ENCODE peak calls at places on chromosomes 2 and 18, in five cellular contexts. H is GM23338, O is GM20000, A is right atrium auricular region, V is kidney epithelial cell. E is an unnamed sample.

GRCh38 chr2:11667866-11668637 is 1.9 kb downstream of the NTSR2 start:
- DNase-seq in H (no peak), O (no peak), A (no peak), V (no peak), E (no peak)

GRCh38 chr2:226524381-226524843 is 275.2 kb downstream of the IRS1 start:
- DNase-seq in H (no peak), O (no peak), A (no peak), V (peak), E (no peak)

GRCh38 chr18:13320133-13320532 is 101.6 kb downstream of the LDLRAD4 start:
- DNase-seq in H (no peak), O (no peak), A (no peak), V (no peak), E (no peak)

GRCh38 chr2:217652761-217653160 is 350.0 kb downstream of the TNS1 start:
- DNase-seq in H (no peak), O (no peak), A (no peak), V (no peak), E (no peak)

GRCh38 chr18:6327895-6328623 is 86.7 kb downstream of the L3MBTL4 start:
- DNase-seq in H (no peak), O (no peak), A (no peak), V (no peak), E (no peak)

GRCh38 chr2:20496069-20496468 is 49.2 kb downstream of the RHOB start:
- DNase-seq in H (no peak), O (no peak), A (no peak), V (peak), E (no peak)

GRCh38 chr2:9382604-9383235 is 40.6 kb downstream of the ITGB1BP1 start:
- DNase-seq in H (no peak), O (no peak), A (no peak), V (no peak), E (no peak)

GRCh38 chr2:129502781-129503180 is 476.7 kb upstream of the RAB6C start:
- DNase-seq in H (no peak), O (no peak), A (no peak), V (peak), E (no peak)

GRCh38 chr2:120545521-120546076 is 190.1 kb upstream of the GLI2 start:
- DNase-seq in H (no peak), O (no peak), A (no peak), V (no peak), E (no peak)
- TF ChIP-seq CTCF in H (no peak), O (no peak), A (no peak), V (no peak), E (no peak)

GRCh38 chr2:199850718-199851498 is at the start of gene FTCDNL1:
- DNase-seq in H (peak), O (peak), A (no peak), V (no peak), E (peak)
- TF ChIP-seq CTCF in H (peak), O (peak), A (no peak), V (peak), E (peak)

DNA sequence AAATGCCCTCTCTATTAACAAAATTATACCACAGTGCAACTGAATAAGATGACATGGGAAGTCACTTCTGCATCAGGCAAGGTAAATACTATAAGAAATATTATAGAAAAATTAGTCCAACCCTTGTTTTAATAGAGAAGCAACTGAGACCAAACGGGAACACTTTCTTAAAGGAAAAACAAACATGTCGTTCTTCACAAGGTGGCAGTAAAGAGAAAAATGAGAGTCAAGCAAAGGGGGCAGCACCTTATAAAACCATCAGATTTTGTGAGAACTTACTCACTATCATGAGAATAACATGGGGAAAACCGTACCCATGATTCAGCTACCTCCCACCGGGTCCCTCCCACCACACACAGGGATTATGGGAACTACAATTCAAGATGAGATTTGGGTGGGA is 481.7 kb upstream of the CRIM1 start:
- DNase-seq in H (peak), O (no peak), A (no peak), V (no peak), E (no peak)
- TF ChIP-seq CTCF in H (peak), O (no peak), A (no peak), V (no peak), E (no peak)

GRCh38 chr18:77067315-77068061 is 65.1 kb downstream of the MBP start:
- DNase-seq in H (no peak), O (no peak), A (peak), V (no peak), E (no peak)
- TF ChIP-seq CTCF in H (no peak), O (no peak), A (no peak), V (peak), E (no peak)

GRCh38 chr2:184727813-184728212 is 129.5 kb downstream of the ZNF804A start:
- DNase-seq in H (no peak), O (no peak), A (no peak), V (no peak), E (no peak)
- TF ChIP-seq CTCF in H (no peak), O (no peak), A (no peak), V (no peak), E (no peak)